ENCODE peak calls at places on chromosomes 6 and 20, in ten cellular contexts. One of them, this sample, is unnamed.
A peak's percentile ranks its signal among the peaks of the same experiment; 100 is the strongest.

GRCh38 chr6:85124472-85125428 is 325.1 kb upstream of the NT5E start:
- DNase-seq in ovary: no peak
- DNase-seq in heart left ventricle: no peak
- DNase-seq in K562: no peak
- DNase-seq in stomach: no peak
- DNase-seq in upper lobe of left lung: no peak
- DNase-seq in suprapubic skin: no peak
- DNase-seq in IMR-90: peak; percentile 5
- DNase-seq in HCT116: peak; percentile 15
- DNase-seq in tibial nerve: no peak
- DNase-seq in this sample: no peak

GRCh38 chr6:36217188-36217587 is 20.6 kb downstream of the BRPF3 start:
- DNase-seq in ovary: no peak
- DNase-seq in heart left ventricle: no peak
- DNase-seq in K562: peak; percentile 75
- DNase-seq in stomach: no peak
- DNase-seq in upper lobe of left lung: no peak
- DNase-seq in suprapubic skin: no peak
- DNase-seq in IMR-90: no peak
- DNase-seq in HCT116: no peak
- DNase-seq in tibial nerve: no peak
- DNase-seq in this sample: no peak

GRCh38 chr6:41056768-41057490 is 3.9 kb downstream of the APOBEC2 start:
- DNase-seq in ovary: no peak
- DNase-seq in heart left ventricle: no peak
- DNase-seq in K562: no peak
- DNase-seq in stomach: no peak
- DNase-seq in upper lobe of left lung: no peak
- DNase-seq in suprapubic skin: no peak
- DNase-seq in IMR-90: no peak
- DNase-seq in HCT116: no peak
- DNase-seq in tibial nerve: no peak
- DNase-seq in this sample: no peak

GRCh38 chr6:33772114-33772830 is 16.7 kb downstream of the LEMD2 start:
- DNase-seq in ovary: no peak
- DNase-seq in heart left ventricle: peak; percentile 60
- DNase-seq in K562: peak; percentile 14
- DNase-seq in stomach: no peak
- DNase-seq in upper lobe of left lung: no peak
- DNase-seq in suprapubic skin: no peak
- DNase-seq in IMR-90: peak; percentile 30
- DNase-seq in HCT116: no peak
- DNase-seq in tibial nerve: no peak
- DNase-seq in this sample: no peak

GRCh38 chr6:7108196-7108963 is 619 bp downstream of the RREB1 start:
- DNase-seq in ovary: peak; percentile 67
- DNase-seq in heart left ventricle: peak; percentile 85
- DNase-seq in K562: peak; percentile 70
- DNase-seq in stomach: peak; percentile 61
- DNase-seq in upper lobe of left lung: peak; percentile 57
- DNase-seq in suprapubic skin: peak; percentile 87
- DNase-seq in IMR-90: peak; percentile 49
- DNase-seq in HCT116: no peak
- DNase-seq in tibial nerve: peak; percentile 40
- DNase-seq in this sample: peak; percentile 48

GRCh38 chr6:14709066-14709670 is 536.7 kb upstream of the JARID2 start:
- DNase-seq in ovary: no peak
- DNase-seq in heart left ventricle: no peak
- DNase-seq in K562: peak; percentile 64
- DNase-seq in stomach: no peak
- DNase-seq in upper lobe of left lung: no peak
- DNase-seq in suprapubic skin: no peak
- DNase-seq in IMR-90: peak; percentile 45
- DNase-seq in HCT116: no peak
- DNase-seq in tibial nerve: no peak
- DNase-seq in this sample: no peak

GRCh38 chr20:60812561-60812960 is 439.5 kb upstream of the CDH4 start:
- DNase-seq in ovary: no peak
- DNase-seq in heart left ventricle: no peak
- DNase-seq in K562: no peak
- DNase-seq in stomach: no peak
- DNase-seq in upper lobe of left lung: no peak
- DNase-seq in suprapubic skin: no peak
- DNase-seq in IMR-90: no peak
- DNase-seq in HCT116: no peak
- DNase-seq in tibial nerve: no peak
- DNase-seq in this sample: no peak

GRCh38 chr6:45419574-45420082 is 41.9 kb upstream of the SUPT3H start:
- DNase-seq in ovary: peak; percentile 30
- DNase-seq in heart left ventricle: peak; percentile 83
- DNase-seq in K562: peak; percentile 70
- DNase-seq in stomach: peak; percentile 66
- DNase-seq in upper lobe of left lung: peak; percentile 78
- DNase-seq in suprapubic skin: no peak
- DNase-seq in IMR-90: no peak
- DNase-seq in HCT116: peak; percentile 65
- DNase-seq in tibial nerve: peak; percentile 30
- DNase-seq in this sample: peak; percentile 87

GRCh38 chr6:137867685-137868509 is 838 bp downstream of the TNFAIP3 start:
- DNase-seq in ovary: peak; percentile 56
- DNase-seq in heart left ventricle: peak; percentile 72
- DNase-seq in K562: peak; percentile 80
- DNase-seq in stomach: peak; percentile 45
- DNase-seq in upper lobe of left lung: peak; percentile 52
- DNase-seq in suprapubic skin: no peak
- DNase-seq in IMR-90: peak; percentile 37
- DNase-seq in HCT116: no peak
- DNase-seq in tibial nerve: no peak
- DNase-seq in this sample: peak; percentile 89

GRCh38 chr6:124795879-124796838 is 166.1 kb upstream of the RNF217 start:
- DNase-seq in ovary: no peak
- DNase-seq in heart left ventricle: peak; percentile 49
- DNase-seq in K562: peak; percentile 5
- DNase-seq in stomach: no peak
- DNase-seq in upper lobe of left lung: no peak
- DNase-seq in suprapubic skin: no peak
- DNase-seq in IMR-90: peak; percentile 1
- DNase-seq in HCT116: no peak
- DNase-seq in tibial nerve: peak; percentile 17
- DNase-seq in this sample: no peak

GRCh38 chr20:54250691-54251090 is 42.8 kb downstream of the PFDN4 start:
- DNase-seq in ovary: no peak
- DNase-seq in heart left ventricle: no peak
- DNase-seq in K562: no peak
- DNase-seq in stomach: no peak
- DNase-seq in upper lobe of left lung: no peak
- DNase-seq in suprapubic skin: no peak
- DNase-seq in IMR-90: no peak
- DNase-seq in HCT116: no peak
- DNase-seq in tibial nerve: no peak
- DNase-seq in this sample: no peak
- TF ChIP-seq CTCF in ovary: no peak
- TF ChIP-seq CTCF in heart left ventricle: no peak
- TF ChIP-seq CTCF in K562: no peak
- TF ChIP-seq CTCF in stomach: no peak
- TF ChIP-seq CTCF in upper lobe of left lung: no peak
- TF ChIP-seq CTCF in suprapubic skin: no peak
- TF ChIP-seq CTCF in IMR-90: no peak
- TF ChIP-seq CTCF in HCT116: no peak
- TF ChIP-seq CTCF in tibial nerve: no peak
- TF ChIP-seq CTCF in this sample: no peak

GRCh38 chr6:132612449-132613116 is 11.5 kb downstream of the TAAR2 start:
- DNase-seq in ovary: no peak
- DNase-seq in heart left ventricle: no peak
- DNase-seq in K562: no peak
- DNase-seq in stomach: no peak
- DNase-seq in upper lobe of left lung: no peak
- DNase-seq in suprapubic skin: no peak
- DNase-seq in IMR-90: no peak
- DNase-seq in HCT116: no peak
- DNase-seq in tibial nerve: no peak
- DNase-seq in this sample: no peak

GRCh38 chr6:132611616-132612015 is 12.5 kb downstream of the TAAR2 start:
- DNase-seq in ovary: no peak
- DNase-seq in heart left ventricle: no peak
- DNase-seq in K562: no peak
- DNase-seq in stomach: no peak
- DNase-seq in upper lobe of left lung: no peak
- DNase-seq in suprapubic skin: no peak
- DNase-seq in IMR-90: no peak
- DNase-seq in HCT116: no peak
- DNase-seq in tibial nerve: no peak
- DNase-seq in this sample: no peak

DNA sequence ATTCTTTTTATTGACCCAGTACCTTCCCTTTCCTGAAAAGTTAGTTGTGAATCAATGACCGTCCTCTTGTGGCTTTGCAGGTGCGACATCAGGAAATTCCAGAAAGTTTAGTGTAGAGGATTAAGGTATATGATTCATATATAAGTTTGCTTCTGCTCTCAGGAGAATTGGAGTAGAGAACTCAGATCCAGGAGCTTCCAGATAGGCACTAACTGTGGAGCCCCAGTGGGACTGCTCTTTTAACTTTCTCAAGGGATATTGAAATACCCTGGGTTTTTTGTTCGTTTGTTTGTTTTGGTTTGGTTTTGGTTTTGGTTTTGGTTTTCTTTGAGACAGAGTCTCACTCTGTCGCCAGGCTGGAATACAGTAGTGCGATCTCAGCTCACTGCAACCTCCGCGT is 9.5 kb downstream of the TAAR2 start:
- DNase-seq in ovary: no peak
- DNase-seq in heart left ventricle: no peak
- DNase-seq in K562: no peak
- DNase-seq in stomach: no peak
- DNase-seq in upper lobe of left lung: no peak
- DNase-seq in suprapubic skin: no peak
- DNase-seq in IMR-90: no peak
- DNase-seq in HCT116: peak; percentile 7
- DNase-seq in tibial nerve: no peak
- DNase-seq in this sample: no peak
- TF ChIP-seq POLR2A in ovary: no peak
- TF ChIP-seq POLR2A in heart left ventricle: no peak
- TF ChIP-seq POLR2A in K562: no peak
- TF ChIP-seq POLR2A in stomach: no peak
- TF ChIP-seq POLR2A in upper lobe of left lung: no peak
- TF ChIP-seq POLR2A in suprapubic skin: no peak
- TF ChIP-seq POLR2A in IMR-90: no peak
- TF ChIP-seq POLR2A in HCT116: no peak
- TF ChIP-seq POLR2A in tibial nerve: no peak
- TF ChIP-seq POLR2A in this sample: no peak

GRCh38 chr20:44170796-44171410 is 16.1 kb downstream of the JPH2 start:
- DNase-seq in ovary: no peak
- DNase-seq in heart left ventricle: no peak
- DNase-seq in K562: no peak
- DNase-seq in stomach: no peak
- DNase-seq in upper lobe of left lung: no peak
- DNase-seq in suprapubic skin: no peak
- DNase-seq in IMR-90: no peak
- DNase-seq in HCT116: no peak
- DNase-seq in tibial nerve: no peak
- DNase-seq in this sample: no peak

GRCh38 chr20:44166477-44166876 is 20.5 kb downstream of the JPH2 start:
- DNase-seq in ovary: no peak
- DNase-seq in heart left ventricle: no peak
- DNase-seq in K562: no peak
- DNase-seq in stomach: no peak
- DNase-seq in upper lobe of left lung: no peak
- DNase-seq in suprapubic skin: no peak
- DNase-seq in IMR-90: peak; percentile 12
- DNase-seq in HCT116: no peak
- DNase-seq in tibial nerve: no peak
- DNase-seq in this sample: no peak

GRCh38 chr20:44160133-44160532 is 26.9 kb downstream of the JPH2 start:
- DNase-seq in ovary: no peak
- DNase-seq in heart left ventricle: no peak
- DNase-seq in K562: no peak
- DNase-seq in stomach: no peak
- DNase-seq in upper lobe of left lung: no peak
- DNase-seq in suprapubic skin: no peak
- DNase-seq in IMR-90: no peak
- DNase-seq in HCT116: no peak
- DNase-seq in tibial nerve: no peak
- DNase-seq in this sample: no peak

GRCh38 chr20:44167736-44168135 is 19.3 kb downstream of the JPH2 start:
- DNase-seq in ovary: no peak
- DNase-seq in heart left ventricle: no peak
- DNase-seq in K562: no peak
- DNase-seq in stomach: no peak
- DNase-seq in upper lobe of left lung: no peak
- DNase-seq in suprapubic skin: no peak
- DNase-seq in IMR-90: no peak
- DNase-seq in HCT116: no peak
- DNase-seq in tibial nerve: no peak
- DNase-seq in this sample: no peak

DNA sequence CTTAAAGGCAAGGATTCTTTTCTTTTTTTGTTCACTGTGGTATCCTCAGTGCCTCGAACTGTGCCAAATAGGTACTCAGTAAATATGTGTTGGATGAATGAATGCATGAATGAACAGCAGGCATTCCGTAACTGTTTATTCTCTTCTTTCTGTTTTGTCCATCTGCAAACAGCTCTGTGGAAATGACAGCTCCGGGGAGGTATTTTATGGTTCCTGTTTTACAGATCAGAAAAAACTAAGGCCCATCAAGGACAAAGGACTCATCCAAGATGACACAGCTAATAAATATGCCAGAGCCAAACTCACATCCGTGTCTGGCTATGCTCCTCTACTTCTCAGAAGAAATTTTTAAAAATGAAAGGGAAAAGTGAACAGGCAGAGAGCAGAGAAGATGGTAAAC is 21.0 kb downstream of the JPH2 start:
- DNase-seq in ovary: no peak
- DNase-seq in heart left ventricle: no peak
- DNase-seq in K562: no peak
- DNase-seq in stomach: no peak
- DNase-seq in upper lobe of left lung: no peak
- DNase-seq in suprapubic skin: no peak
- DNase-seq in IMR-90: peak; percentile 36
- DNase-seq in HCT116: no peak
- DNase-seq in tibial nerve: no peak
- DNase-seq in this sample: no peak
- H3K4me3 ChIP-seq in ovary: no peak overlapping the region
- H3K4me3 ChIP-seq in heart left ventricle: peak overlapping the region; percentile 0
- H3K4me3 ChIP-seq in K562: no peak overlapping the region
- H3K4me3 ChIP-seq in stomach: no peak overlapping the region
- H3K4me3 ChIP-seq in upper lobe of left lung: no peak overlapping the region
- H3K4me3 ChIP-seq in suprapubic skin: no peak overlapping the region
- H3K4me3 ChIP-seq in IMR-90: no peak overlapping the region
- H3K4me3 ChIP-seq in HCT116: no peak overlapping the region
- H3K4me3 ChIP-seq in tibial nerve: no peak overlapping the region
- H3K4me3 ChIP-seq in this sample: no peak overlapping the region

GRCh38 chr6:134826889-134827737 is 122.8 kb downstream of the ALDH8A1 start:
- DNase-seq in ovary: peak; percentile 78
- DNase-seq in heart left ventricle: peak; percentile 81
- DNase-seq in K562: no peak
- DNase-seq in stomach: peak; percentile 28
- DNase-seq in upper lobe of left lung: no peak
- DNase-seq in suprapubic skin: peak; percentile 89
- DNase-seq in IMR-90: peak; percentile 81
- DNase-seq in HCT116: no peak
- DNase-seq in tibial nerve: peak; percentile 79
- DNase-seq in this sample: peak; percentile 96
- TF ChIP-seq CTCF in ovary: peak; percentile 18
- TF ChIP-seq CTCF in heart left ventricle: no peak
- TF ChIP-seq CTCF in K562: no peak
- TF ChIP-seq CTCF in stomach: no peak
- TF ChIP-seq CTCF in upper lobe of left lung: no peak
- TF ChIP-seq CTCF in suprapubic skin: peak; percentile 13
- TF ChIP-seq CTCF in IMR-90: no peak
- TF ChIP-seq CTCF in HCT116: no peak
- TF ChIP-seq CTCF in tibial nerve: no peak
- TF ChIP-seq CTCF in this sample: no peak

This sample was measured in lower leg skin.